ENCODE peak calls at places on chromosomes 13 and 19, in five cellular contexts. G is hepatocyte, Z is fibroblast of lung, H is GM06990, X is psoas muscle. J is an unnamed sample. For H3K36me3, the result is how much of the 10 kb centered on the place peaks cover.

GRCh38 chr19:4976412-4977298 is 7.7 kb downstream of the KDM4B start:
- DNase-seq in G (peak), H (no peak), X (peak), Z (peak), J (no peak)

GRCh38 chr19:55058781-55059610 is 4.0 kb downstream of the RDH13 start:
- DNase-seq in G (no peak), H (no peak), X (no peak), Z (no peak), J (no peak)

GRCh38 chr13:113402471-113403254 is 38.7 kb upstream of the GRTP1 start:
- DNase-seq in Z (no peak), G (no peak), X (peak), H (no peak), J (no peak)

GRCh38 chr13:112726018-112726767 is 36.4 kb downstream of the ATP11A start:
- DNase-seq in X (no peak), Z (no peak), G (no peak), H (no peak), J (no peak)

GRCh38 chr13:39448831-39449230 is 154.2 kb downstream of the LHFPL6 start:
- DNase-seq in H (no peak), G (no peak), Z (no peak), X (no peak), J (no peak)

GRCh38 chr13:97781891-97782305 is 171.6 kb upstream of the IPO5 start:
- DNase-seq in G (no peak), X (no peak), H (no peak), Z (peak), J (no peak)

GRCh38 chr13:52850396-52851152 is 2.1 kb upstream of the PCDH8 start:
- DNase-seq in H (peak), X (peak), Z (peak), G (peak), J (peak)

GRCh38 chr13:46295531-46296464 is 84.1 kb downstream of the LRRC63 start:
- DNase-seq in G (no peak), X (no peak), H (peak), Z (peak), J (no peak)

GRCh38 chr13:23979361-23980159 is 82.3 kb upstream of the C1QTNF9B start:
- DNase-seq in G (peak), H (peak), X (peak), Z (peak), J (peak)

GRCh38 chr19:16371540-16371986 is 46.9 kb downstream of the KLF2 start:
- DNase-seq in H (peak), Z (no peak), G (no peak), X (peak), J (no peak)

GRCh38 chr13:66477816-66478215 is 752.3 kb downstream of the PCDH9 start:
- DNase-seq in G (no peak), X (no peak), Z (no peak), H (no peak), J (no peak)

GRCh38 chr13:44576396-44577235 is 486 bp upstream of the TSC22D1 start:
- DNase-seq in H (peak), G (peak), Z (no peak), X (no peak), J (peak)

GRCh38 chr13:73168993-73169401 is 110.2 kb downstream of the KLF5 start:
- DNase-seq in H (no peak), Z (peak), G (no peak), X (no peak), J (no peak)

GRCh38 chr19:5407356-5407755 is 47.9 kb upstream of the ZNRF4 start:
- DNase-seq in Z (peak), G (no peak), X (no peak), H (no peak), J (peak)

GRCh38 chr13:67258482-67258881 is 28.3 kb upstream of the PCDH9 start:
- DNase-seq in X (no peak), G (no peak), H (no peak), Z (no peak), J (no peak)

GRCh38 chr19:55158848-55159793 is 1.6 kb upstream of the TNNI3 start:
- DNase-seq in X (peak), Z (no peak), H (no peak), G (no peak), J (no peak)

GRCh38 chr13:40445557-40445990 is 220.9 kb downstream of the FOXO1 start:
- DNase-seq in X (peak), Z (peak), G (no peak), H (peak), J (peak)

GRCh38 chr19:44772969-44773368 is 4.7 kb upstream of the CBLC start:
- DNase-seq in H (no peak), X (no peak), Z (peak), G (no peak), J (no peak)

GRCh38 chr13:40336228-40337221 is 329.9 kb downstream of the FOXO1 start:
- DNase-seq in H (no peak), X (no peak), Z (no peak), G (peak), J (no peak)

GRCh38 chr13:111241862-111242261 is 78.6 kb upstream of the TEX29 start:
- DNase-seq in H (no peak), Z (no peak), G (no peak), X (no peak), J (no peak)
- H3K36me3 ChIP-seq in H (under half), Z (under half), G (under half), X (under half), J (under half)

GRCh38 chr19:38720559-38721236 is 23.6 kb downstream of the CAPN12 start:
- DNase-seq in G (no peak), Z (no peak), H (no peak), X (no peak), J (no peak)

GRCh38 chr19:38722947-38723605 is 21.2 kb downstream of the CAPN12 start:
- DNase-seq in X (no peak), H (no peak), Z (no peak), G (no peak), J (no peak)

GRCh38 chr19:38721977-38722773 is 22.1 kb downstream of the CAPN12 start:
- DNase-seq in X (no peak), Z (no peak), H (no peak), G (no peak), J (no peak)

GRCh38 chr19:38719761-38720558 is 24.3 kb downstream of the CAPN12 start:
- DNase-seq in X (no peak), H (no peak), Z (peak), G (no peak), J (no peak)

GRCh38 chr19:38721496-38721895 is 22.8 kb downstream of the CAPN12 start:
- DNase-seq in G (no peak), X (no peak), Z (no peak), H (no peak), J (no peak)
- H3K36me3 ChIP-seq in G (under half), X (under half), Z (half or more), H (half or more), J (half or more)

GRCh38 chr19:1990230-1991017 is 25.1 kb downstream of the BTBD2 start:
- DNase-seq in X (peak), G (no peak), H (peak), Z (no peak), J (no peak)
- H3K36me3 ChIP-seq in X (under half), G (under half), H (under half), Z (under half), J (half or more)

GRCh38 chr13:111281751-111282311 is 38.6 kb upstream of the TEX29 start:
- DNase-seq in H (no peak), G (no peak), Z (peak), X (no peak), J (no peak)

GRCh38 chr13:111280226-111280625 is 40.2 kb upstream of the TEX29 start:
- DNase-seq in G (no peak), H (no peak), X (no peak), Z (no peak), J (no peak)

GRCh38 chr13:111282425-111282824 is 38.0 kb upstream of the TEX29 start:
- DNase-seq in G (no peak), Z (no peak), H (no peak), X (no peak), J (no peak)

GRCh38 chr13:111279253-111279652 is 41.2 kb upstream of the TEX29 start:
- DNase-seq in X (no peak), G (no peak), Z (no peak), H (no peak), J (no peak)

DNA sequence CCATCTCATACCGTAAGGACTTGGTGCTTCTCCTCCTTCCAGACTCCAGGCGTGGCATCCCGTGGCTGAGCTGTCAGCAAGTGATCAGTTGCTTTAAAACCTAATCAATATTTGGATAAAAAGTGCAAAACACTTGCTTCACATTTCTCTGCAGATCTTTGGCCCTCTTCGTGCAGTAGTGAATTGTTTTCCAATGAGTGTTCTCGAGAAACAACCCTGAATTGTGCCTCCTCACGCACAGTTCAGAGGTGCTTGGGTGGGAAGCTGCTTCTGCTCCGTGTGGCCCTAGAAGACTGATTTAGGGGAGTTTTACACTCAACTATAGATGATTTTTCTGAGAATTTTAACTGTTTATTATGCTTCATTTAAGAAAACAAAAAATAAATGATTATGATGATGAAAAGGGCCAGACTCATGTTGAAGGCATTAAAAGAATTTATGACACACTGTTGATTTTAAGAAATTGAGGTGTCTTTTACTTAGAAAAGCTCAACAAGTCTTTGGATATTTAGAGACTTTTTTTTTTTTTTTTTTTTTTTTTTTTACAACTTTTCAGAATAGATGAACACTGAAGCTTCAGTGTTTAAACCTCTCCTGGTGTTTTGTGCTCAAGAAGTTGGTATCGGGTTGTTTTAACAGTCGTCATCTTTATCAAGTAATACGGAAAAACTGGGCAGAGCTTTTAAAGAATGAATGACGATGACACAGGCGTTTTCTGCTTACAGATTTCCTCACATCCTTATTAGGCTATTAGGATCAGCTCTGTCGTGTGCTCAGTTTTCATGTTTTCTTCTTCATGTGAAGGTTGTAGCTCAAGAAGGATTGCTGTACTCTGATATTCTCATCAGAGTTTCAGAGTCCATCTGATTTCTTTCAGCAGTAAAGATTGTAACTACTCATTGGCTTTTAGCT is 39.5 kb upstream of the TEX29 start:
- DNase-seq in H (no peak), Z (peak), G (no peak), X (no peak), J (no peak)
- H3K36me3 ChIP-seq in H (under half), Z (under half), G (under half), X (under half), J (under half)

GRCh38 chr13:103009061-103009840 is 57.0 kb downstream of the SLC10A2 start:
- DNase-seq in G (no peak), Z (no peak), X (no peak), H (no peak), J (no peak)

GRCh38 chr13:103006706-103007426 is 59.4 kb downstream of the SLC10A2 start:
- DNase-seq in X (no peak), H (peak), Z (no peak), G (peak), J (no peak)

GRCh38 chr13:103004790-103005307 is 61.4 kb downstream of the SLC10A2 start:
- DNase-seq in Z (no peak), G (no peak), H (no peak), X (no peak), J (no peak)

GRCh38 chr13:103002279-103002678 is 63.9 kb downstream of the SLC10A2 start:
- DNase-seq in G (peak), X (no peak), H (no peak), Z (no peak), J (no peak)

DNA sequence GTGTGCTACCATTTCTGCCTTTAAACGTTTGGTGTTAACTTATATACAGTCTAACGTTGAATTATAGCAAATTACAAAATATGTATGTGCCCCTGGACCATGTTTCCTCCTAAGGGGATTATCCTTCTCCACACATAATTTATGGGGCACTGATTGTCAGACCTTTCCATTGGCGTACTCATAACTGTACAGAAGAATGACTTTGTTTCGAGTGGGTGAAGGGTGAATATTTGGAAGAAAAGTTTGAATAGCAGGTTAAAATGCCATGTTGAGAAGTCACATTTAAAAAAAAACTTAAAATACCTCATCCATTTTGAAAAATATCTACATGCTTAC is 58.8 kb downstream of the SLC10A2 start:
- DNase-seq in Z (no peak), X (no peak), G (no peak), H (no peak), J (no peak)
- H3K36me3 ChIP-seq in Z (under half), X (under half), G (under half), H (under half), J (under half)

DNA sequence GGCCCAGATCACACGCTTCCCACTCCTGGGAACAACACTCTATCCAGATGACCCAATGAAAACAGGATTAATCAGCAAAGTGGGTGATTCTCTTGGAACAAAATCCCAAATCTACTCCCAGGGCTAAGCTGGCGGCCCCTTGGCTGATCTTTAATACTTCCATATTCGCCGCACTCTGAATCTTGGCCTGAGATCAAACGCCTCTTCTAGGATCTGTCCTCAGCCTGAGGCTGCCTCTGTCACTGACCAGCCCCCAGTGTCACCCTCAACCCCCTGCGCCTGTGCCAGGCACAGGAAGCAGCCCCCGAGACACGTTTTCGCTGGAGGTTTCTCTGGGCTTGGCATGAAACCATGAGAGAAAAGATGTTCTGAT is 2.4 kb upstream of the CTXN1 start:
- DNase-seq in G (no peak), X (no peak), H (no peak), Z (peak), J (peak)
- H3K36me3 ChIP-seq in G (under half), X (under half), H (under half), Z (under half), J (under half)

DNA sequence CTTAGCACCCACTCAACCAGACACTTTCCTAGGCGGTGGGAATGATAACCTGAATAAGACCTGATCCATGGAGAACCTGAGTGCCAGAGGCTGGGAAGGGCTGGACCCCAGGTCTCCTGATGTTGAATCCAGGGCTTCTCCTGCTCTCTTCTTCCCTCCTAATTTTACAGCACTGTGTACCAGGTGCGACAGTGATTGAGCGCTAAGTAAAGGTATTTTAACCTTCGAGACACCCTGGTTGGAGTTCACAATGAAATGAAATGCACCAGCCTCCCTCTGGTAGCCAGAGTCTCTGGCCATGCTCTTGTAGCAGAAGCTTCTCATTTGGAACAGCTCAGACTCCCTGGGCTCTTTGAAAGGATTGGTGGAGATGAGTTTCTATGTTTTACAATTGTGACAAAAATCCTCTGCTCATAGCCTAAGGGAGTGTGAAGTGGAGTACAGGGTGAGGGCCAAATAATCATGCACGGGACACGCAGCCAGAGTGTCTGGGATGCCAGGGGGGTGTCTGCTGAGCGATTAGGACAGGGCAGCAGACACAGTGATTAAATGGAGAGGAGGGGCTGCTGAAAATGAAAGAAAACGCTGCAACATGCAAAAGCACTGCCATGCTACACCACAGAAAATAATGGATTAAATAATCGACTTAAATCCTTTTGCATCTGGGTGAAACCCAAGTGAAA is 83.7 kb downstream of the FAM216B start:
- DNase-seq in Z (no peak), H (no peak), X (no peak), G (no peak), J (peak)
- H3K36me3 ChIP-seq in Z (under half), H (under half), X (under half), G (under half), J (under half)

GRCh38 chr19:52221831-52222375 is 32.1 kb downstream of the PPP2R1A start:
- DNase-seq in Z (no peak), X (no peak), G (no peak), H (no peak), J (no peak)
- H3K36me3 ChIP-seq in Z (under half), X (under half), G (under half), H (under half), J (half or more)

DNA sequence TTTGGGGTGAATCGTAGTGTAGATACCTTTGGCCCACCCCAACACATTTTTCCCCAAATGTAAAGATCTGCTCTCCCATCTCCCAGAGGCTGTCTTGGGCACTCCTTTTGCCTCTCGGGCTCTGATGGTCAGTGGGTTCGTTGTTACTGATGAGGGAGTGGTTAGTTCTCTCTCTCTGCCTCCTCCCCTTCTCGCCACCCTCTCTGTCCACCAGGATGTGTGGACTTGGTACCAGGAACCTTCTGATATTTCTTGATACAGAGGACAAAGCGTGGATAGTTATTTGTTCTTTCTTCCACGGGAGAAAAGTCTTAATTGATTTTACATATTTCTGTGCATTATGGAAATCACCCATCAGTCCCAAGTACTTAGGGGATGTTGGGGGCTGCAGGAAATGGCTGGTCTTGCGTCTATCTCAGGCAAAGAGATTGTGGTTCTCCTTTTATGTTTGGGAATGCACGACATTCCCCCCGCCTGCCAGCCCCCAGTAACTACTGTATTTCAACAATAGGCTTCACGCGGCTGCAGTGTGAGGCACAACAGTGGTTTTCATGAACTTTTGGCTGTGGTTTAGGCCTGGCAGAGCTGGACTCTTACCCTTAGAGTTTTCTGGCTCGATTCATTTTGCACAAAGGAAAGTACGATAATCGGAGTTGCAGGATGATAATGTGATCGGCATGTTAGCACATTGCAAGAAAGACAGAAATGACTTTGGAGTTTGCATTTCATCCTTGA is 79.0 kb upstream of the ZNF536 start:
- DNase-seq in Z (no peak), G (no peak), X (no peak), H (no peak), J (no peak)
- H3K36me3 ChIP-seq in Z (under half), G (under half), X (under half), H (under half), J (under half)

J was measured in BE2C.